ENCODE peak calls at places on chromosomes 13 and 19, in four cellular contexts. One of them, this sample, is unnamed.

GRCh38 chr19:38265213-38265861 is 964 bp downstream of the SPINT2 start:
- DNase-seq in H1: no peak
- DNase-seq in H9: no peak
- DNase-seq in IMR-90: no peak
- DNase-seq in this sample: peak

GRCh38 chr13:106138620-106139019 is 396.8 kb downstream of the EFNB2 start:
- DNase-seq in IMR-90: no peak
- DNase-seq in H9: no peak
- DNase-seq in H1: no peak
- DNase-seq in this sample: no peak

GRCh38 chr19:50387176-50387867 is 3.2 kb downstream of the POLD1 start:
- DNase-seq in H9: no peak
- DNase-seq in IMR-90: peak
- DNase-seq in H1: no peak
- DNase-seq in this sample: no peak

GRCh38 chr19:18496167-18496979 is 25.5 kb downstream of the ELL start:
- DNase-seq in IMR-90: peak
- DNase-seq in H9: no peak
- DNase-seq in H1: no peak
- DNase-seq in this sample: peak

GRCh38 chr13:37070956-37071355 is 11.5 kb upstream of the SUPT20H start:
- DNase-seq in H9: no peak
- DNase-seq in IMR-90: peak
- DNase-seq in H1: no peak
- DNase-seq in this sample: no peak

GRCh38 chr13:98174995-98175394 is 2.1 kb downstream of the RNF113B start:
- DNase-seq in H9: no peak
- DNase-seq in IMR-90: peak
- DNase-seq in H1: no peak
- DNase-seq in this sample: no peak

GRCh38 chr19:18488838-18489626 is 32.8 kb downstream of the ELL start:
- DNase-seq in H1: no peak
- DNase-seq in IMR-90: no peak
- DNase-seq in H9: peak
- DNase-seq in this sample: peak

GRCh38 chr13:57627663-57628062 is 3.9 kb upstream of the PCDH17 start:
- DNase-seq in H9: no peak
- DNase-seq in H1: no peak
- DNase-seq in IMR-90: peak
- DNase-seq in this sample: no peak

GRCh38 chr19:848457-848921 is 3.6 kb upstream of the ELANE start:
- DNase-seq in H9: no peak
- DNase-seq in IMR-90: no peak
- DNase-seq in H1: no peak
- DNase-seq in this sample: no peak

GRCh38 chr13:99559560-99559959 is 58.3 kb downstream of the TM9SF2 start:
- DNase-seq in IMR-90: no peak
- DNase-seq in H9: no peak
- DNase-seq in H1: no peak
- DNase-seq in this sample: no peak

GRCh38 chr13:99553033-99553432 is 51.8 kb downstream of the TM9SF2 start:
- DNase-seq in H9: no peak
- DNase-seq in IMR-90: no peak
- DNase-seq in H1: no peak
- DNase-seq in this sample: no peak

GRCh38 chr13:99558570-99559180 is 57.4 kb downstream of the TM9SF2 start:
- DNase-seq in IMR-90: peak
- DNase-seq in H1: no peak
- DNase-seq in H9: no peak
- DNase-seq in this sample: no peak

GRCh38 chr13:99555149-99555548 is 53.9 kb downstream of the TM9SF2 start:
- DNase-seq in H1: no peak
- DNase-seq in IMR-90: no peak
- DNase-seq in H9: no peak
- DNase-seq in this sample: no peak

DNA sequence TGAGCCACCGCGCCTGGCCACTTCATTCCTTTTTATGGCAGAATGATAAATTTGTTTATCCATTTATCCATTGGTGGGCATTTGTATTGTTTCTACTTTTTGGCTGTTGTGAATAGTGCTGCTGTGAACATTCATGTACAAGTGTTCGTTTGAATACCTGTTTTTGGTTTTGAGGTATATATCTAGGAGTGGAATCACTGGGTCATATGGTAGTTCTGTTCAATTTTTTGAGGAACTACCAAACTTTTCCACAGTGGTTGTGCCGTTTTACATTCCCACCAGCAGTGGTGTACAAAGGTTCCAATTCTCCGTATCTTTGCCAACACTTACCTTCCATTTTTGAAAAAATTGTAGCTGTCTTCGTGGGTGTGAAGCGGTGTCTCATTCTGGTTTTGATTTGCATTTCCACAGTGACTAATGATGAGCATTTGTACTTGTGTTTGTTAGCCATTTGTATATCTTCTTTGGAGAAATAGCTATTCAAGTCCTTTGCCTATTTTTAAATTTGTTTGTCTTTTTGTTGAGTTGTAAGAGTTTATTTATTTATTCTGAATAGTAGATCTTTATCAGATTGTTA is 55.7 kb downstream of the TM9SF2 start:
- DNase-seq in H9: no peak
- DNase-seq in IMR-90: no peak
- DNase-seq in H1: no peak
- DNase-seq in this sample: no peak
- H3K56ac ChIP-seq in H9: no peak
- H3K56ac ChIP-seq in IMR-90: no peak
- H3K56ac ChIP-seq in H1: no peak
- H3K56ac ChIP-seq in this sample: no peak

DNA sequence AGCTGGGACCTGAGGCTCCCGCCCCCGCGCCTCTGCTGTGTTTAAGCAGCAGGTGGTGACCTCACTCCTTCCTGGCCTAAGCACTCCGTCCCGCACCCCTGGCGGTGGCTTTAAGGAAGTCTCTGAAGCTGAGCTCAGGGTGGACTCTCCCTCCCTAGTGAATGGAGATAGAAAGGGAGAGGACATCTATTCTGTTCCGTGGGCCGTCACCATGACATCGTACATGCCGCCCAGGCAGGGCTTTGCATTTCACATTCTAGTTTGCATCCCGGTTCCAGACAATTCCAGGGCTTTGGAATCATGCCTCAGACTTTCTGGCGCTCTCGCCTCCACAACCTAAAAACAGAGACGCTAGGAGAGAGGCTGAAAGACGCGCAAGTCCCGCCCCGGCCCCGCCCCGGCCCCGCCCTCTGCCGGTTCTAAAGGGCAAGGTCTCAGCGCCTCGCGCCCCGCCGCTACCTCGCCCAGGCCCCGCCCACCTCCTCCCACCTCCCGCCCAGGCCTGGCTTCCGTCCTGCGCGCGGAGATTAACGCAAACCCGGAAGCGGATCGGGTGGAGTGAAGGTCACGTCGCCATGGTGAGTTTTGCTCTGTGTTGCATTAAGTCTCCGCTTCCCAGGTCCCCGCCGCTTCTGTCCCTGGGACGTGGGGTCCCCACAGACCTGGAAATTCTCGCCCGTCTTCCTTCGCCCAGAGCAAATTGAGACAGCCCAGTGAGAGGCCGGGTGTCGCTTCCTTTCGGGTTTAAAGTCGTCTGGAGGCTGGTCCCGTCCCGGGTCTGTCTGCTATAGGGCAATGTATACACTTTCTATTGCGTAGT is at the start of gene ZNF808:
- DNase-seq in IMR-90: peak
- DNase-seq in H9: peak
- DNase-seq in H1: peak
- DNase-seq in this sample: peak
- H3K18ac ChIP-seq in IMR-90: peak
- H3K18ac ChIP-seq in H9: no peak
- H3K18ac ChIP-seq in H1: peak
- H3K18ac ChIP-seq in this sample: peak

GRCh38 chr19:7901337-7901736 is 2.3 kb upstream of the MAP2K7 start:
- DNase-seq in IMR-90: no peak
- DNase-seq in H1: no peak
- DNase-seq in H9: no peak
- DNase-seq in this sample: no peak

GRCh38 chr19:7902796-7903243 is 857 bp upstream of the MAP2K7 start:
- DNase-seq in H9: no peak
- DNase-seq in H1: no peak
- DNase-seq in IMR-90: no peak
- DNase-seq in this sample: no peak

GRCh38 chr19:7904074-7905020 is 670 bp downstream of the MAP2K7 start:
- DNase-seq in IMR-90: no peak
- DNase-seq in H9: no peak
- DNase-seq in H1: no peak
- DNase-seq in this sample: peak

GRCh38 chr19:7905298-7905697 is 1.6 kb downstream of the MAP2K7 start:
- DNase-seq in H9: no peak
- DNase-seq in IMR-90: no peak
- DNase-seq in H1: no peak
- DNase-seq in this sample: no peak

DNA sequence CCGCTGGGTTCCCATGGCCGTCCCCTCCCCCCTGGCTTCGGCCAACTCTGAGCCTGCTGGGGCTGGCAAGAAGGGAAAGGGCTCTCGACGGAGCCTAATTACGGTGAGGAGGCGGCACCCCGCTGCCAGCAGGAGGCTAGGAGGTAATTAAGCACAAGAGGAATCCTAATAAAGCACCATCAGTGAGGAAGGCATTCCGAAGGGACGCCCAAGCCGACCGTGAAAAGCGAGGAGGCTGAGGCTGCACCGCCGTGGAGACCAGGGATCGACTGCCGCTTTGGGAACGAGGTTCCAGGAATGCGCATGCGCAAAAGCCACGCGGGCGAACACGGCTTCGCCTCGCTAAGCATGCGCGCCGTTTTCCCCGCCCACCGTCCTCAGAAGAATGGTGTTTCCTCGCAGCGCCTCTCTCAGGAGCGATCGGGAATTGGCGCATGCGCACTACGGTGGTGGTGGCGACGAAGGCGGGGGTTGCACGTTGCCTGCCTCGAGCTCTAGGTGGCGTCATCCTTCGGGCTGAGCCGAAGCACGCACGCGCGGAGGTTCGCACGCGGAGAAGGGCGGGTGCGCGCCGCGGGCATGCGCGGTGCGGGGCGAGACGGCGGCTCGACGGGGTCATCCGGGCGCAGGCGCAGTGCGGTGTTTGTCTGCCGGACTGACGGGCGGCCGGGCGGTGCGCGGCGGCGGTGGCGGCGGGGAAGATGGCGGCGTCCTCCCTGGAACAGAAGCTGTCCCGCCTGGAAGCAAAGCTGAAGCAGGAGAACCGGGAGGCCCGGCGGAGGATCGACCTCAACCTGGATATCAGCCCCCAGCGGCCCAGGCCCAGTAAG is at the start of gene MAP2K7:
- DNase-seq in H9: peak
- DNase-seq in IMR-90: peak
- DNase-seq in H1: peak
- DNase-seq in this sample: peak
- H2AK5ac ChIP-seq in H9: no peak
- H2AK5ac ChIP-seq in IMR-90: peak
- H2AK5ac ChIP-seq in H1: peak
- H2AK5ac ChIP-seq in this sample: peak

GRCh38 chr13:45105895-45106294 is 14.4 kb upstream of the GTF2F2 start:
- DNase-seq in H9: no peak
- DNase-seq in H1: no peak
- DNase-seq in IMR-90: peak
- DNase-seq in this sample: no peak

GRCh38 chr13:45104294-45104693 is 16.0 kb upstream of the GTF2F2 start:
- DNase-seq in H9: no peak
- DNase-seq in H1: no peak
- DNase-seq in IMR-90: no peak
- DNase-seq in this sample: no peak

GRCh38 chr13:45100855-45101254 is 19.5 kb upstream of the GTF2F2 start:
- DNase-seq in H1: no peak
- DNase-seq in H9: no peak
- DNase-seq in IMR-90: no peak
- DNase-seq in this sample: no peak

GRCh38 chr13:45102136-45102802 is 18.0 kb upstream of the GTF2F2 start:
- DNase-seq in H1: no peak
- DNase-seq in IMR-90: peak
- DNase-seq in H9: no peak
- DNase-seq in this sample: no peak

DNA sequence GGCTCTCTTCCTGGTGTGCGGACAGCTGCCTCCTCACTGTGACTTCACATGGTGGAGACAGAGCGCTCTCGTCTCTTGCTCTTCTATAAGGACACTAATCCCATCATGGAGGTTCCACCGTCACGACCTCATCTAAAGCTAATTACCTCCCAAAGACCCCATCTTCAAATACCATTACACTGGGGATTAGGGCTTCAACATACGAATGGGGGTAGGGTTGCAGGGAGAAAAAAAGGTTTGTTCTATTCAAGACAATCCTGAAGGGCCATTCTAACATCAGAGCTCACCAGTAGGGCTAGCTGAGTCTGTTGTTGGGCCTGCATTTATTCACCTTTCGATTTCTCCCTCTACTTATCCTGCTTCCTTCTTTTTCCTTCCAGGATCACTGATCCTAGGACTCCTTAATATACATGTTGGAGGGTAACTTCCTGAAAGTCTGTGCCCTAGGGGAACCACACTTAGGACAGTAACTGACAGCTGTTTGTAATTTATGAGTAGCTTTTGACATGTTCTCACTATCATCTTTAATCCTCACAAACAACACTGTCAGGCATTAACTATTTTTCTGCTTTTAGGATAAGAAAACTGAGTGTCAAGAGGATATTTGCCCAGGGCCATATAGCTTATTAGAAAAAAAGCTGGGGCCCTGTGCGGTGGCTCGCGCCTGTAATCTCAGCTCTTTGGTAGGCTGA is 18.8 kb upstream of the GTF2F2 start:
- DNase-seq in IMR-90: no peak
- DNase-seq in H1: no peak
- DNase-seq in H9: no peak
- DNase-seq in this sample: no peak
- H3K56ac ChIP-seq in IMR-90: no peak
- H3K56ac ChIP-seq in H1: no peak
- H3K56ac ChIP-seq in H9: no peak
- H3K56ac ChIP-seq in this sample: no peak

GRCh38 chr19:3575949-3576673 is 3.4 kb downstream of the HMG20B start:
- DNase-seq in H1: no peak
- DNase-seq in IMR-90: no peak
- DNase-seq in H9: no peak
- DNase-seq in this sample: no peak
- H3K18ac ChIP-seq in H1: no peak
- H3K18ac ChIP-seq in IMR-90: no peak
- H3K18ac ChIP-seq in H9: no peak
- H3K18ac ChIP-seq in this sample: no peak

GRCh38 chr19:2993579-2993978 is 16.2 kb downstream of the TLE6 start:
- DNase-seq in H1: no peak
- DNase-seq in H9: no peak
- DNase-seq in IMR-90: no peak
- DNase-seq in this sample: no peak
- H2AK5ac ChIP-seq in H1: no peak
- H2AK5ac ChIP-seq in H9: no peak
- H2AK5ac ChIP-seq in IMR-90: no peak
- H2AK5ac ChIP-seq in this sample: no peak

This sample was measured in mesendoderm.